ENCODE peak calls at places on chromosomes 12 and 14, in seven cellular contexts. D is cardiac muscle cell, Y is mammary epithelial cell, K is left lung, F is IMR-90, O is left ventricle myocardium inferior, R is body of pancreas. U is an unnamed sample.

GRCh38 chr14:62616668-62617067 is 428.6 kb downstream of the KCNH5 start:
- DNase-seq in D (no peak), Y (no peak), K (no peak), F (no peak), O (no peak), R (no peak), U (no peak)

GRCh38 chr14:74491952-74492351 is 1.2 kb downstream of the NPC2 start:
- DNase-seq in D (peak), Y (peak), K (no peak), F (peak), O (no peak), R (no peak), U (peak)

GRCh38 chr12:57133916-57134315 is 5.6 kb downstream of the LRP1 start:
- DNase-seq in D (peak), Y (no peak), K (no peak), F (no peak), O (peak), R (no peak), U (no peak)

GRCh38 chr14:68834816-68835215 is 41.9 kb upstream of the ZFP36L1 start:
- DNase-seq in D (no peak), Y (no peak), K (no peak), F (no peak), O (no peak), R (no peak), U (no peak)

GRCh38 chr12:18629916-18630315 is 107.9 kb downstream of the PLCZ1 start:
- DNase-seq in D (no peak), Y (peak), K (no peak), F (no peak), O (no peak), R (no peak), U (no peak)

GRCh38 chr12:117587646-117588287 is 226.3 kb upstream of the NOS1 start:
- DNase-seq in D (peak), Y (peak), K (peak), F (no peak), O (peak), R (peak), U (peak)

GRCh38 chr14:101025656-101026055 is 122.1 kb upstream of the RTL1 start:
- DNase-seq in D (no peak), Y (no peak), K (no peak), F (no peak), O (no peak), R (no peak), U (no peak)

GRCh38 chr14:75969126-75969525 is 12.7 kb downstream of the TGFB3 start:
- DNase-seq in D (no peak), Y (no peak), K (no peak), F (no peak), O (no peak), R (no peak), U (no peak)

GRCh38 chr12:91984571-91984970 is 161.1 kb downstream of the BTG1 start:
- DNase-seq in D (no peak), Y (no peak), K (no peak), F (peak), O (no peak), R (no peak), U (no peak)

GRCh38 chr12:46585854-46586621 is 213.5 kb upstream of the SLC38A2 start:
- DNase-seq in D (peak), Y (peak), K (peak), F (peak), O (no peak), R (peak), U (peak)

GRCh38 chr12:104682790-104683279 is 226.1 kb downstream of the CHST11 start:
- DNase-seq in D (no peak), Y (no peak), K (no peak), F (no peak), O (no peak), R (no peak), U (no peak)

GRCh38 chr12:123660328-123660727 is 10.6 kb upstream of the TCTN2 start:
- DNase-seq in D (no peak), Y (peak), K (no peak), F (peak), O (no peak), R (no peak), U (peak)

GRCh38 chr12:118035194-118036041 is 18.9 kb downstream of the RFC5 start:
- DNase-seq in D (no peak), Y (no peak), K (no peak), F (peak), O (no peak), R (no peak), U (peak)

GRCh38 chr12:47361389-47362031 is 281.8 kb upstream of the AMIGO2 start:
- DNase-seq in D (no peak), Y (peak), K (peak), F (no peak), O (no peak), R (no peak), U (peak)

GRCh38 chr14:78530078-78530477 is 359.9 kb downstream of the NRXN3 start:
- DNase-seq in D (peak), Y (peak), K (no peak), F (no peak), O (no peak), R (peak), U (peak)

GRCh38 chr12:124916370-124917134 is 2.1 kb upstream of the UBC start:
- DNase-seq in D (no peak), Y (peak), K (peak), F (peak), O (peak), R (peak), U (peak)

GRCh38 chr12:98970950-98971349 is 325.9 kb downstream of the APAF1 start:
- DNase-seq in D (no peak), Y (no peak), K (no peak), F (no peak), O (no peak), R (no peak), U (no peak)

GRCh38 chr12:27841392-27841882 is 61.4 kb upstream of the MANSC4 start:
- DNase-seq in D (no peak), Y (peak), K (no peak), F (peak), O (no peak), R (no peak), U (peak)

GRCh38 chr14:52876311-52876710 is 74.5 kb downstream of the FERMT2 start:
- DNase-seq in D (no peak), Y (no peak), K (no peak), F (peak), O (no peak), R (no peak), U (no peak)

GRCh38 chr14:61145258-61145902 is 135.8 kb downstream of the TMEM30B start:
- DNase-seq in D (no peak), Y (peak), K (no peak), F (peak), O (no peak), R (no peak), U (peak)

GRCh38 chr12:116708826-116709756 is 28.8 kb downstream of the SPRING1 start:
- DNase-seq in D (no peak), Y (peak), K (no peak), F (peak), O (peak), R (peak), U (peak)

GRCh38 chr14:100446572-100446971 is 123.4 kb downstream of the SLC25A47 start:
- DNase-seq in D (peak), Y (no peak), K (no peak), F (no peak), O (no peak), R (no peak), U (peak)

GRCh38 chr12:122643207-122643805 is 59.9 kb downstream of the HCAR2 start:
- DNase-seq in D (no peak), Y (no peak), K (no peak), F (no peak), O (no peak), R (no peak), U (no peak)

GRCh38 chr14:30966415-30967363 is 58.8 kb upstream of the AP4S1 start:
- DNase-seq in D (no peak), Y (peak), K (no peak), F (peak), O (no peak), R (no peak), U (no peak)

GRCh38 chr12:62873116-62873825 is 61.7 kb downstream of the PPM1H start:
- DNase-seq in D (no peak), Y (no peak), K (no peak), F (no peak), O (no peak), R (no peak), U (no peak)

GRCh38 chr12:53564276-53564675 is 57.0 kb upstream of the NPFF start:
- DNase-seq in D (no peak), Y (no peak), K (no peak), F (no peak), O (no peak), R (no peak), U (no peak)

GRCh38 chr14:79896009-79896408 is 315.3 kb downstream of the DIO2 start:
- DNase-seq in D (no peak), Y (no peak), K (no peak), F (peak), O (no peak), R (no peak), U (no peak)

GRCh38 chr14:75858375-75858774 is 123.4 kb downstream of the TGFB3 start:
- DNase-seq in D (no peak), Y (no peak), K (no peak), F (no peak), O (no peak), R (no peak), U (no peak)

GRCh38 chr12:8554451-8555195 is 13.9 kb upstream of the CLEC4E start:
- DNase-seq in D (no peak), Y (peak), K (no peak), F (peak), O (no peak), R (no peak), U (peak)

GRCh38 chr14:21263284-21264024 is 5.8 kb downstream of the HNRNPC start:
- DNase-seq in D (no peak), Y (no peak), K (no peak), F (peak), O (no peak), R (no peak), U (no peak)

GRCh38 chr14:85856430-85856829 is 326.5 kb downstream of the FLRT2 start:
- DNase-seq in D (no peak), Y (no peak), K (no peak), F (no peak), O (no peak), R (no peak), U (no peak)
- TF ChIP-seq CTCF in D (no peak), Y (peak), K (no peak), F (peak), O (no peak), R (peak), U (peak)

GRCh38 chr14:24135834-24136683 is at the start of gene PSME1:
- DNase-seq in D (peak), Y (peak), K (peak), F (peak), O (peak), R (peak), U (peak)

GRCh38 chr14:24139272-24139934 is 2.0 kb downstream of the EMC9 start:
- DNase-seq in D (no peak), Y (no peak), K (no peak), F (no peak), O (no peak), R (no peak), U (no peak)

GRCh38 chr14:24138396-24139271 is 2.6 kb downstream of the PSME1 start:
- DNase-seq in D (no peak), Y (no peak), K (no peak), F (no peak), O (no peak), R (no peak), U (no peak)

GRCh38 chr14:24136684-24137528 is 912 bp downstream of the PSME1 start:
- DNase-seq in D (no peak), Y (no peak), K (no peak), F (no peak), O (no peak), R (no peak), U (no peak)

GRCh38 chr14:24137529-24138395 is 1.8 kb downstream of the PSME1 start:
- DNase-seq in D (no peak), Y (no peak), K (no peak), F (no peak), O (no peak), R (no peak), U (no peak)
- H3K4me3 ChIP-seq in D (no peak), Y (no peak), K (peak), F (no peak), O (no peak), R (no peak), U (no peak)

GRCh38 chr12:121499929-121500793 is 80.7 kb downstream of the KDM2B start:
- DNase-seq in D (peak), Y (peak), K (peak), F (peak), O (peak), R (peak), U (peak)

GRCh38 chr12:121504505-121504904 is 76.3 kb downstream of the KDM2B start:
- DNase-seq in D (no peak), Y (no peak), K (no peak), F (no peak), O (no peak), R (no peak), U (no peak)

GRCh38 chr12:121503395-121503794 is 77.4 kb downstream of the KDM2B start:
- DNase-seq in D (no peak), Y (no peak), K (no peak), F (no peak), O (no peak), R (no peak), U (no peak)

GRCh38 chr12:121505513-121505912 is 75.3 kb downstream of the KDM2B start:
- DNase-seq in D (no peak), Y (no peak), K (no peak), F (peak), O (no peak), R (no peak), U (no peak)

DNA sequence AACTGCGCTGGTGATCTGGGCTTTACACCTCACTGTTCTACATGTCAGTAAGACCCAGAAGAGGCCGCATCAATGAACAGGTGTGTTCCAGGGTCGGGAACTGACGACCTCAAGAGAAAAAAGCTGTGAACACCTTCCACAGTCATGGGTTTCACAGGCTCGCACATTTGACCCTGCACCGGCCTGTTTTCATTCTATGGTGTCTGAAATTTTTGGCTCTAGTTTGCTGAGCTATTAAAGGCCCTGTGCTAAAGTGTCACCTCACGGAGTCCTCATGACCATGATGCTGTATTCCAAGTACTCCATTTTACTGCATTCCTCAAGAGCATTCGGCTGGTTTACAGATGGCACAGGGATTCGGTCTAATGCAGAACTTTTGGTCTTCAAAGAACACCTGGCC is 78.9 kb downstream of the KDM2B start:
- DNase-seq in D (no peak), Y (no peak), K (no peak), F (no peak), O (no peak), R (no peak), U (no peak)
- H3K27ac ChIP-seq in D (no peak), Y (no peak), K (no peak), F (no peak), O (peak), R (no peak), U (no peak)

DNA sequence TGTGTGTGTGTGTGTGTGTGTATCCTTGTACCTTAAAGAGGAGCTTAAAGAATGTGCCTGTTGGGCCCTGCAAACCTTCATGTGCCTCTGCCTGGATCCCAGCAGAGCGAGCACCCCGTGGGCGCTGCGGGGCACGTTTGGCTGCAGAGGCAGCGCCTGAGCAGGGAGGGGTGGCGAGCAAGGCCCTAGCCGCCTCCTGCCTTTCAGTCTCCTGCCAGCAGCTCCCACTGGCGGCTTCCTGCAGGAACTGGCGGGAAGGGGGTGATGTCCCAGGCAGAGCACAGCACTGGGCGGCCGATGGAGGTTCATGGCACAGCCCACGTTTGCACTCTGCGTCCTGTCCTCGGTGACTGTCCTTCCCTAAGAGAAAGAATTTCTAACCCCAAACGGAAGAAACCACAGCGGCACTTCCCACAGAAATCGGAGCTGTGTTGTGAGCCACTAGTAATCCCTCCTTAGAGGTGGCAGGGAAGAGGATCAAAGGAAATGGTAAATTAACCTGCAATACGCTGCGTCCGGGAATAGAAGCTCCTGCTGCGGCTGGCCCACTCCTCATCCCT is 19.8 kb downstream of the ZBTB42 start:
- DNase-seq in D (peak), Y (peak), K (peak), F (peak), O (no peak), R (peak), U (peak)
- TF ChIP-seq CTCF in D (peak), Y (peak), K (peak), F (peak), O (peak), R (peak), U (peak)

GRCh38 chr12:119695034-119695433 is 27.1 kb downstream of the PRKAB1 start:
- DNase-seq in D (peak), Y (no peak), K (no peak), F (no peak), O (no peak), R (no peak), U (peak)

GRCh38 chr12:119704065-119704747 is 36.3 kb downstream of the PRKAB1 start:
- DNase-seq in D (no peak), Y (no peak), K (no peak), F (peak), O (peak), R (no peak), U (no peak)

GRCh38 chr12:119699199-119699765 is 31.3 kb downstream of the PRKAB1 start:
- DNase-seq in D (no peak), Y (no peak), K (no peak), F (no peak), O (no peak), R (no peak), U (no peak)

GRCh38 chr12:119696943-119697342 is 29.0 kb downstream of the PRKAB1 start:
- DNase-seq in D (no peak), Y (no peak), K (no peak), F (no peak), O (no peak), R (no peak), U (no peak)

DNA sequence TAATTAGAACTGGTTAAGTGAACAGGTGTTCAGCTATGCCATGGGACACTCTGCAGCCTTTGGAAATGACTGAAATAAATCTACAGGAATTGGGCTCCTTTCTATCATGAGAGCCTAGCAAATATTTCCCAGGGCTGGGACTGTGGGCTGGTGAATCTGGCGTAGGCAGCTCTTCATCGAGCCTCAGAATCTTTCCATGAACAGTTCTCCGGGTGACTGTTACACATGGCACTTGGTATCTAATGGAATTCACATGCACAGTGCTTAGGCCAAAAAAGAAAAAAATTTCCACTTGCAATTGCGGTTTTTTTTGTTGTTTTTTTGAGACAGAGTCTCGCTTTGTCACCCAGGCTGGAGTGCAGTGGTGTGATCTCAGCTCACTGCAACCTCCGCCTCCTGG is 32.1 kb downstream of the PRKAB1 start:
- DNase-seq in D (no peak), Y (no peak), K (no peak), F (no peak), O (no peak), R (no peak), U (no peak)
- H3K4me3 ChIP-seq in D (no peak), Y (no peak), K (no peak), F (no peak), O (no peak), R (no peak), U (no peak)

GRCh38 chr14:32208490-32208889 is 5.4 kb upstream of the RNU6-8 start:
- DNase-seq in D (no peak), Y (no peak), K (no peak), F (no peak), O (no peak), R (no peak), U (no peak)
- H3K27ac ChIP-seq in D (no peak), Y (no peak), K (no peak), F (no peak), O (no peak), R (no peak), U (no peak)

GRCh38 chr12:13082866-13083265 is 20.6 kb downstream of the GSG1 start:
- DNase-seq in D (no peak), Y (no peak), K (no peak), F (no peak), O (no peak), R (no peak), U (no peak)

GRCh38 chr12:13080276-13080675 is 23.2 kb downstream of the GSG1 start:
- DNase-seq in D (no peak), Y (no peak), K (no peak), F (no peak), O (no peak), R (no peak), U (no peak)

GRCh38 chr12:13075114-13075471 is 28.4 kb downstream of the GSG1 start:
- DNase-seq in D (no peak), Y (no peak), K (no peak), F (peak), O (no peak), R (no peak), U (no peak)

GRCh38 chr12:13075786-13076570 is 27.5 kb downstream of the GSG1 start:
- DNase-seq in D (no peak), Y (no peak), K (no peak), F (no peak), O (no peak), R (no peak), U (no peak)

GRCh38 chr12:13079440-13079906 is 24.0 kb downstream of the GSG1 start:
- DNase-seq in D (no peak), Y (no peak), K (no peak), F (no peak), O (no peak), R (no peak), U (no peak)
- TF ChIP-seq CTCF in D (no peak), Y (no peak), K (no peak), F (no peak), O (no peak), R (no peak), U (no peak)

U was measured in A673.